ENCODE peak calls at places on chromosomes 1 and 21, in four cellular contexts. One of them, this sample, is unnamed.

GRCh38 chr1:176765608-176766007 is 302.6 kb downstream of the PAPPA2 start:
- DNase-seq in effector CD4-positive, alpha-beta T cell: no peak
- DNase-seq in cardiac fibroblast: no peak
- DNase-seq in BE2C: no peak
- DNase-seq in this sample: no peak

GRCh38 chr21:41866274-41866809 is 12.8 kb downstream of the PRDM15 start:
- DNase-seq in effector CD4-positive, alpha-beta T cell: no peak
- DNase-seq in cardiac fibroblast: no peak
- DNase-seq in BE2C: no peak
- DNase-seq in this sample: no peak

GRCh38 chr1:98854137-98854536 is 150.5 kb downstream of the PLPPR5 start:
- DNase-seq in effector CD4-positive, alpha-beta T cell: no peak
- DNase-seq in cardiac fibroblast: no peak
- DNase-seq in BE2C: no peak
- DNase-seq in this sample: no peak

GRCh38 chr1:150159550-150159949 is 9.8 kb downstream of the PLEKHO1 start:
- DNase-seq in effector CD4-positive, alpha-beta T cell: no peak
- DNase-seq in cardiac fibroblast: no peak
- DNase-seq in BE2C: no peak
- DNase-seq in this sample: no peak

GRCh38 chr1:7454052-7454815 is 316.9 kb upstream of the VAMP3 start:
- DNase-seq in effector CD4-positive, alpha-beta T cell: no peak
- DNase-seq in cardiac fibroblast: peak
- DNase-seq in BE2C: peak
- DNase-seq in this sample: no peak

GRCh38 chr1:84753516-84754375 is 63.5 kb upstream of the SSX2IP start:
- DNase-seq in effector CD4-positive, alpha-beta T cell: peak
- DNase-seq in cardiac fibroblast: peak
- DNase-seq in BE2C: peak
- DNase-seq in this sample: no peak

GRCh38 chr1:169115891-169116585 is 9.5 kb downstream of the ATP1B1 start:
- DNase-seq in effector CD4-positive, alpha-beta T cell: no peak
- DNase-seq in cardiac fibroblast: no peak
- DNase-seq in BE2C: peak
- DNase-seq in this sample: peak

GRCh38 chr1:192445849-192446489 is 129.2 kb downstream of the RGS21 start:
- DNase-seq in effector CD4-positive, alpha-beta T cell: peak
- DNase-seq in cardiac fibroblast: peak
- DNase-seq in BE2C: peak
- DNase-seq in this sample: no peak

GRCh38 chr1:81155131-81155530 is 645.6 kb upstream of the ADGRL2 start:
- DNase-seq in effector CD4-positive, alpha-beta T cell: no peak
- DNase-seq in cardiac fibroblast: peak
- DNase-seq in BE2C: no peak
- DNase-seq in this sample: no peak

GRCh38 chr21:25967566-25968438 is 202.8 kb downstream of the APP start:
- DNase-seq in effector CD4-positive, alpha-beta T cell: no peak
- DNase-seq in cardiac fibroblast: peak
- DNase-seq in BE2C: no peak
- DNase-seq in this sample: no peak

GRCh38 chr1:219555802-219556201 is 57.1 kb downstream of the ZC3H11B start:
- DNase-seq in effector CD4-positive, alpha-beta T cell: no peak
- DNase-seq in cardiac fibroblast: peak
- DNase-seq in BE2C: no peak
- DNase-seq in this sample: no peak

GRCh38 chr1:201357211-201357610 is 20.3 kb downstream of the TNNT2 start:
- DNase-seq in effector CD4-positive, alpha-beta T cell: no peak
- DNase-seq in cardiac fibroblast: no peak
- DNase-seq in BE2C: no peak
- DNase-seq in this sample: no peak

GRCh38 chr1:171226757-171227370 is 21.4 kb upstream of the FMO1 start:
- DNase-seq in effector CD4-positive, alpha-beta T cell: no peak
- DNase-seq in cardiac fibroblast: peak
- DNase-seq in BE2C: no peak
- DNase-seq in this sample: no peak

GRCh38 chr1:64013395-64013794 is 190.0 kb upstream of the UBE2U start:
- DNase-seq in effector CD4-positive, alpha-beta T cell: no peak
- DNase-seq in cardiac fibroblast: no peak
- DNase-seq in BE2C: no peak
- DNase-seq in this sample: no peak

GRCh38 chr1:66711420-66711819 is 40.8 kb upstream of the DYNLT5 start:
- DNase-seq in effector CD4-positive, alpha-beta T cell: no peak
- DNase-seq in cardiac fibroblast: peak
- DNase-seq in BE2C: peak
- DNase-seq in this sample: no peak

GRCh38 chr1:199675937-199676336 is 351.6 kb upstream of the NR5A2 start:
- DNase-seq in effector CD4-positive, alpha-beta T cell: no peak
- DNase-seq in cardiac fibroblast: no peak
- DNase-seq in BE2C: no peak
- DNase-seq in this sample: no peak

GRCh38 chr1:67261646-67262045 is 46.0 kb upstream of the IL12RB2 start:
- DNase-seq in effector CD4-positive, alpha-beta T cell: no peak
- DNase-seq in cardiac fibroblast: no peak
- DNase-seq in BE2C: no peak
- DNase-seq in this sample: no peak

GRCh38 chr1:94326329-94326728 is 88.9 kb upstream of the ARHGAP29 start:
- DNase-seq in effector CD4-positive, alpha-beta T cell: no peak
- DNase-seq in cardiac fibroblast: no peak
- DNase-seq in BE2C: no peak
- DNase-seq in this sample: no peak

GRCh38 chr1:230750986-230751625 is 3.9 kb downstream of the CAPN9 start:
- DNase-seq in effector CD4-positive, alpha-beta T cell: no peak
- DNase-seq in cardiac fibroblast: no peak
- DNase-seq in BE2C: no peak
- DNase-seq in this sample: no peak

GRCh38 chr1:26994772-26995625 is 1.5 kb downstream of the TRNP1 start:
- DNase-seq in effector CD4-positive, alpha-beta T cell: no peak
- DNase-seq in cardiac fibroblast: no peak
- DNase-seq in BE2C: no peak
- DNase-seq in this sample: peak

GRCh38 chr1:171142451-171143121 is 42.5 kb upstream of the FMO2 start:
- DNase-seq in effector CD4-positive, alpha-beta T cell: no peak
- DNase-seq in cardiac fibroblast: peak
- DNase-seq in BE2C: no peak
- DNase-seq in this sample: no peak

GRCh38 chr1:234326493-234327366 is 46.5 kb upstream of the COA6 start:
- DNase-seq in effector CD4-positive, alpha-beta T cell: peak
- DNase-seq in cardiac fibroblast: peak
- DNase-seq in BE2C: peak
- DNase-seq in this sample: no peak

GRCh38 chr1:27650527-27651175 is 15.7 kb upstream of the FGR start:
- DNase-seq in effector CD4-positive, alpha-beta T cell: no peak
- DNase-seq in cardiac fibroblast: peak
- DNase-seq in BE2C: no peak
- DNase-seq in this sample: no peak

GRCh38 chr1:108897865-108898720 is 21.3 kb downstream of the GPSM2 start:
- DNase-seq in effector CD4-positive, alpha-beta T cell: peak
- DNase-seq in cardiac fibroblast: peak
- DNase-seq in BE2C: peak
- DNase-seq in this sample: no peak

GRCh38 chr1:3945222-3945621 is 45.1 kb upstream of the C1orf174 start:
- DNase-seq in effector CD4-positive, alpha-beta T cell: no peak
- DNase-seq in cardiac fibroblast: no peak
- DNase-seq in BE2C: no peak
- DNase-seq in this sample: no peak

GRCh38 chr1:230891413-230891812 is 23.1 kb upstream of the C1orf198 start:
- DNase-seq in effector CD4-positive, alpha-beta T cell: no peak
- DNase-seq in cardiac fibroblast: peak
- DNase-seq in BE2C: no peak
- DNase-seq in this sample: no peak

GRCh38 chr1:224317383-224318045 is 12.5 kb downstream of the NVL start:
- DNase-seq in effector CD4-positive, alpha-beta T cell: no peak
- DNase-seq in cardiac fibroblast: no peak
- DNase-seq in BE2C: no peak
- DNase-seq in this sample: no peak

GRCh38 chr1:3060601-3061551 is 8.1 kb upstream of the PRDM16 start:
- DNase-seq in effector CD4-positive, alpha-beta T cell: no peak
- DNase-seq in cardiac fibroblast: peak
- DNase-seq in BE2C: no peak
- DNase-seq in this sample: no peak

GRCh38 chr1:163315773-163316374 is 5.9 kb upstream of the NUF2 start:
- DNase-seq in effector CD4-positive, alpha-beta T cell: peak
- DNase-seq in cardiac fibroblast: peak
- DNase-seq in BE2C: peak
- DNase-seq in this sample: no peak

GRCh38 chr1:204706838-204707509 is 21.4 kb upstream of the LRRN2 start:
- DNase-seq in effector CD4-positive, alpha-beta T cell: no peak
- DNase-seq in cardiac fibroblast: no peak
- DNase-seq in BE2C: no peak
- DNase-seq in this sample: no peak

GRCh38 chr1:202133521-202133920 is 10.8 kb downstream of the GPR37L1 start:
- DNase-seq in effector CD4-positive, alpha-beta T cell: no peak
- DNase-seq in cardiac fibroblast: no peak
- DNase-seq in BE2C: no peak
- DNase-seq in this sample: no peak

GRCh38 chr21:38505654-38506523 is 7.6 kb upstream of the ERG start:
- DNase-seq in effector CD4-positive, alpha-beta T cell: no peak
- DNase-seq in cardiac fibroblast: peak
- DNase-seq in BE2C: peak
- DNase-seq in this sample: no peak

GRCh38 chr1:11784993-11785769 is 20.6 kb downstream of the MTHFR start:
- DNase-seq in effector CD4-positive, alpha-beta T cell: peak
- DNase-seq in cardiac fibroblast: peak
- DNase-seq in BE2C: peak
- DNase-seq in this sample: no peak

GRCh38 chr21:38567577-38568360 is 69.5 kb upstream of the ERG start:
- DNase-seq in effector CD4-positive, alpha-beta T cell: no peak
- DNase-seq in cardiac fibroblast: peak
- DNase-seq in BE2C: no peak
- DNase-seq in this sample: no peak

GRCh38 chr21:37737996-37738395 is 178.3 kb downstream of the KCNJ6 start:
- DNase-seq in effector CD4-positive, alpha-beta T cell: no peak
- DNase-seq in cardiac fibroblast: no peak
- DNase-seq in BE2C: no peak
- DNase-seq in this sample: no peak

GRCh38 chr1:16984717-16985116 is 4.3 kb upstream of the MFAP2 start:
- DNase-seq in effector CD4-positive, alpha-beta T cell: no peak
- DNase-seq in cardiac fibroblast: peak
- DNase-seq in BE2C: peak
- DNase-seq in this sample: peak

GRCh38 chr1:116168277-116169032 is 57.3 kb downstream of the MAB21L3 start:
- DNase-seq in effector CD4-positive, alpha-beta T cell: peak
- DNase-seq in cardiac fibroblast: peak
- DNase-seq in BE2C: no peak
- DNase-seq in this sample: no peak

GRCh38 chr1:64187646-64188045 is 15.8 kb upstream of the UBE2U start:
- DNase-seq in effector CD4-positive, alpha-beta T cell: no peak
- DNase-seq in cardiac fibroblast: no peak
- DNase-seq in BE2C: no peak
- DNase-seq in this sample: no peak

This sample was measured in RWPE2.